ENCODE peak calls at places on chromosomes 1 and 21, in seven cellular contexts. K is CD8-positive, alpha-beta T cell; J is AG04450; D is PC-3; B is brain microvascular endothelial cell; R is Peyer's patch; U is sigmoid colon. T is an unnamed sample.
A peak's percentile ranks its signal among the peaks of the same experiment; 100 is the strongest.

GRCh38 chr1:2930971-2931721 is 90.1 kb upstream of the ACTRT2 start:
- DNase-seq in K (no peak), J (no peak), D (no peak), B (no peak), R (no peak), U (no peak), T (no peak)

GRCh38 chr1:147073062-147073432 is 99.2 kb downstream of the PRKAB2 start:
- DNase-seq in K (no peak), J (no peak), D (no peak), B (no peak), R (no peak), U (no peak), T (no peak)

GRCh38 chr1:219402925-219403324 is 210.0 kb downstream of the ZC3H11B start:
- DNase-seq in K (no peak), J (no peak), D (peak; percentile 28), B (no peak), R (no peak), U (no peak), T (no peak)

GRCh38 chr1:203148127-203148526 is 20.6 kb downstream of the ADORA1 start:
- DNase-seq in K (no peak), J (no peak), D (peak; percentile 57), B (no peak), R (no peak), U (no peak), T (no peak)

GRCh38 chr1:170734412-170735175 is 70.7 kb downstream of the PRRX1 start:
- DNase-seq in K (no peak), J (no peak), D (peak; percentile 26), B (peak; percentile 47), R (no peak), U (no peak), T (no peak)

GRCh38 chr1:110136911-110137310 is 13.4 kb upstream of the SLC6A17 start:
- DNase-seq in K (peak; percentile 22), J (no peak), D (no peak), B (no peak), R (no peak), U (no peak), T (no peak)

GRCh38 chr1:2104621-2105427 is 54.6 kb downstream of the PRKCZ start:
- DNase-seq in K (no peak), J (no peak), D (no peak), B (no peak), R (peak; percentile 68), U (no peak), T (no peak)

GRCh38 chr1:87331319-87332269 is 2.9 kb downstream of the LMO4 start:
- DNase-seq in K (peak; percentile 76), J (peak; percentile 38), D (peak; percentile 92), B (peak; percentile 31), R (peak; percentile 86), U (peak; percentile 90), T (peak; percentile 87)

GRCh38 chr1:9038881-9039760 is 12.9 kb upstream of the SLC2A7 start:
- DNase-seq in K (no peak), J (no peak), D (no peak), B (no peak), R (no peak), U (no peak), T (no peak)

GRCh38 chr21:15281714-15282113 is 216.9 kb upstream of the NRIP1 start:
- DNase-seq in K (no peak), J (no peak), D (no peak), B (no peak), R (no peak), U (no peak), T (no peak)

GRCh38 chr1:111878096-111878495 is 111.4 kb downstream of the KCND3 start:
- DNase-seq in K (no peak), J (no peak), D (no peak), B (no peak), R (no peak), U (no peak), T (no peak)

GRCh38 chr1:36154765-36155559 is 998 bp upstream of the MAP7D1 start:
- DNase-seq in K (no peak), J (no peak), D (no peak), B (no peak), R (no peak), U (no peak), T (no peak)

GRCh38 chr1:19610282-19610978 is 33.7 kb upstream of the NBL1 start:
- DNase-seq in K (no peak), J (no peak), D (peak; percentile 13), B (no peak), R (no peak), U (no peak), T (no peak)

GRCh38 chr1:43143441-43143888 is 28.6 kb downstream of the EBNA1BP2 start:
- DNase-seq in K (no peak), J (no peak), D (peak; percentile 27), B (no peak), R (no peak), U (no peak), T (no peak)
- TF ChIP-seq CTCF in K (no peak), J (peak; percentile 11), D (peak; percentile 63), B (peak; percentile 62), R (no peak), U (no peak), T (no peak)

DNA sequence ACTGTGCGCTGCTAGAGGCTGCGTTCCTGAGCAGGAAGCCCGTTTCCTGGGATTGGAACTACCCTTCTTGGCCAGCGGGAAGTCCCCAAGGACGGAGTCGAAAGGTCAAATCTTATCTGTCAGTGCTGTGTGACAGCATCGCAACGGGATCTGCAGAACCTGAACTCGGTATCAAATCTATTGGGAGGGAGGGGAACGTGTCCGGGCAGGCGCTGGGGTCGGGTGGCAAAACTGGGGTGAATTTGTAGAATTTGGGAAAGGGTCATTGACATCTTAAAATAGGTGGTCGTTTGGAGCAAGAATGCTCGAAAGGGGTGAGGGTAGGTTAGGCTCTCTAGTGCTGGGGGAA is 725 bp upstream of the ARPC5 start:
- DNase-seq in K (no peak), J (no peak), D (no peak), B (no peak), R (no peak), U (no peak), T (no peak)
- H3K27ac ChIP-seq in K (peak overlapping the region; percentile 61), J (no peak overlapping the region), D (no peak overlapping the region), B (peak overlapping the region; percentile 31), R (peak overlapping the region; percentile 94), U (peak overlapping the region; percentile 96), T (peak overlapping the region; percentile 99)

GRCh38 chr1:192485692-192486436 is 89.7 kb upstream of the RGS1 start:
- DNase-seq in K (no peak), J (peak; percentile 98), D (peak; percentile 85), B (peak; percentile 92), R (no peak), U (peak; percentile 93), T (peak; percentile 80)

GRCh38 chr1:192489748-192490147 is 85.8 kb upstream of the RGS1 start:
- DNase-seq in K (peak; percentile 23), J (peak; percentile 74), D (peak; percentile 74), B (peak; percentile 95), R (no peak), U (peak; percentile 92), T (no peak)

GRCh38 chr1:192489046-192489445 is 86.5 kb upstream of the RGS1 start:
- DNase-seq in K (no peak), J (no peak), D (no peak), B (no peak), R (no peak), U (no peak), T (no peak)

GRCh38 chr1:192491804-192492554 is 83.6 kb upstream of the RGS1 start:
- DNase-seq in K (no peak), J (no peak), D (peak; percentile 48), B (no peak), R (no peak), U (no peak), T (no peak)

DNA sequence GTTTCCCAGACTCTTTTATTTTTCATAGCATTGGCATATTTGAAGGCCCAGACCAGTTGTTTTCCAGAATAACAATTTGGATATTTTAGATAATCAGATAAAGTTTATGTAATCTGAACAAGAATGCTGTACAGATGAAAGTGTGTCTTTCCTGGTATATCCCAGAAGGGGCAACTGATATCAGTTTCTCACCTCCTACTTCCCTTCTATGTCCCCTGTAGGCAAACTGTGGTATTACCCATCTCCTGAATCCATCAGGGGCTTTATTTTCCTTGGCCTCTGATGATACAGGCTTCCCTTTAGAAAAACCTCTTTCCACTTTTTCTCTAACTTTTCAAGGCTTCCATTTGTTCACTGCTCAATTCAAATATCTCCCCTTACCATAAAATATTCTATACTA is 87.5 kb upstream of the RGS1 start:
- DNase-seq in K (no peak), J (no peak), D (peak; percentile 16), B (no peak), R (no peak), U (no peak), T (no peak)
- TF ChIP-seq CTCF in K (no peak), J (peak; percentile 19), D (peak; percentile 18), B (peak; percentile 26), R (no peak), U (no peak), T (no peak)

DNA sequence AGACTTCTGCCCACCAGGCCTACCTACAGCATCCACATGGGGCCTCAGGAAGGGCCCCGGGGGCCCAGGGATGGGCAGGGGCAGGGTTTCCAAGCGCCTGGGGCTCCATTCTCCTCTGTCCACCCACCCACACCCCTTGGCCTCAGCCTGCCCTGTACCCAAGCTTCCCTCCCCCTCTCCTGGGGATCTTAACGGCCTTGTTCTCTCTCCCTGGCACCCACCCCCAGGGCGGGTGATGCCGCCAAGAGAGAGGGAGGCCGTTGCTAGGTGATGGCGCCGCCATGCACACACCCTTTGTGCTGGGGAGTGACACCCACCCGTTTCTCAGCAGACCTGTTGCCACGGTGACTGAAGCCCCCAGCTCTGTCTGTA is 7.5 kb downstream of the GPR37L1 start:
- DNase-seq in K (no peak), J (no peak), D (no peak), B (no peak), R (no peak), U (peak; percentile 71), T (no peak)
- H3K27ac ChIP-seq in K (no peak overlapping the region), J (no peak overlapping the region), D (no peak overlapping the region), B (no peak overlapping the region), R (no peak overlapping the region), U (peak overlapping the region; percentile 80), T (peak overlapping the region; percentile 38)

DNA sequence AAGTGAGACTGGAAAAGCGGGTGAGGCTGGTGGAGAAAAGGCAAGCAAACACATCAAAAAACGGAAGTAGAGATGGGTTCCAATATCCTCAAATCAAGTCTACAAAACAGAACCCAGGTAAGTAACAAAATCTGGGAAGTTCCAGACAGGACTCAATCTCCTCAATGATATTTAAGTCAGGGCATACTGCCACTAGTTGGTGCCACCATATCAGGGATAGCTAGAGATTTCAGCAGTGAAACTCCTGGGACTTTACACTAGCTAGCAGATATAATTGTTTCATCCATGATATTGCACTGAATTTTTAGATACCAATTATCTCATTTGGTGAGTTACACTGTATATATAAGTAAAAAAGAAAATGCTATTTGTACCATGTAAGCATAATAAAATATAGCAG is 52.0 kb downstream of the EYA3 start:
- DNase-seq in K (no peak), J (no peak), D (peak; percentile 29), B (no peak), R (no peak), U (no peak), T (no peak)
- TF ChIP-seq CTCF in K (no peak), J (no peak), D (peak; percentile 48), B (peak; percentile 15), R (peak; percentile 39), U (no peak), T (no peak)